ENCODE peak calls at places on chromosomes 16 and 17, in ten cellular contexts. E, F, O, L, A, N, B, Z, P and Y are unnamed samples.

GRCh38 chr17:46765491-46765890 is 53.0 kb downstream of the WNT3 start:
- DNase-seq in E (no peak), F (no peak), O (no peak), L (no peak), A (no peak), N (no peak), B (no peak), Z (no peak), P (no peak), Y (no peak)

GRCh38 chr17:7261377-7262191 is 694 bp downstream of the CLDN7 start:
- DNase-seq in E (no peak), F (no peak), O (no peak), L (no peak), A (peak), N (peak), B (no peak), Z (no peak), P (no peak), Y (no peak)

GRCh38 chr16:57617604-57618111 is 10.8 kb upstream of the ADGRG1 start:
- DNase-seq in E (peak), F (no peak), O (no peak), L (no peak), A (no peak), N (no peak), B (no peak), Z (no peak), P (no peak), Y (no peak)

GRCh38 chr17:55742272-55743102 is 8.4 kb upstream of the PCTP start:
- DNase-seq in E (no peak), F (no peak), O (peak), L (no peak), A (no peak), N (no peak), B (no peak), Z (no peak), P (no peak), Y (no peak)

GRCh38 chr17:18992454-18993130 is 12.0 kb downstream of the FAM83G start:
- DNase-seq in E (no peak), F (no peak), O (peak), L (no peak), A (no peak), N (peak), B (no peak), Z (no peak), P (no peak), Y (no peak)

GRCh38 chr17:72501404-72502110 is 380.7 kb downstream of the SOX9 start:
- DNase-seq in E (no peak), F (no peak), O (no peak), L (no peak), A (no peak), N (no peak), B (no peak), Z (no peak), P (no peak), Y (no peak)

GRCh38 chr17:57294629-57295501 is 38.5 kb downstream of the MSI2 start:
- DNase-seq in E (peak), F (no peak), O (no peak), L (no peak), A (no peak), N (no peak), B (no peak), Z (no peak), P (no peak), Y (peak)

GRCh38 chr16:71917900-71918299 is 22.6 kb downstream of the IST1 start:
- DNase-seq in E (no peak), F (no peak), O (no peak), L (no peak), A (no peak), N (no peak), B (no peak), Z (peak), P (no peak), Y (no peak)

GRCh38 chr17:65243838-65244237 is 106.7 kb downstream of the RGS9 start:
- DNase-seq in E (no peak), F (peak), O (no peak), L (peak), A (no peak), N (no peak), B (peak), Z (peak), P (no peak), Y (no peak)

GRCh38 chr16:17350212-17350611 is 120.5 kb downstream of the XYLT1 start:
- DNase-seq in E (no peak), F (no peak), O (no peak), L (no peak), A (no peak), N (no peak), B (no peak), Z (no peak), P (no peak), Y (no peak)

GRCh38 chr17:74763565-74764387 is 12.4 kb downstream of the NAT9 start:
- DNase-seq in E (peak), F (no peak), O (no peak), L (no peak), A (no peak), N (no peak), B (no peak), Z (no peak), P (no peak), Y (no peak)

GRCh38 chr17:74268554-74268953 is 5.5 kb upstream of the DNAI2 start:
- DNase-seq in E (no peak), F (peak), O (no peak), L (no peak), A (no peak), N (no peak), B (no peak), Z (no peak), P (no peak), Y (no peak)

GRCh38 chr17:55161935-55162555 is 102.7 kb upstream of the HLF start:
- DNase-seq in E (no peak), F (no peak), O (no peak), L (no peak), A (no peak), N (no peak), B (no peak), Z (peak), P (no peak), Y (no peak)

GRCh38 chr17:63096426-63096825 is 130.4 kb downstream of the TANC2 start:
- DNase-seq in E (no peak), F (no peak), O (no peak), L (no peak), A (no peak), N (no peak), B (no peak), Z (peak), P (no peak), Y (no peak)

GRCh38 chr17:59785091-59785799 is 77.8 kb downstream of the VMP1 start:
- DNase-seq in E (peak), F (peak), O (no peak), L (no peak), A (no peak), N (no peak), B (no peak), Z (peak), P (no peak), Y (no peak)

GRCh38 chr17:15999141-15999973 is at the start of the genes TTC19 and ZSWIM7:
- DNase-seq in E (peak), F (peak), O (peak), L (peak), A (peak), N (peak), B (peak), Z (peak), P (peak), Y (peak)

GRCh38 chr17:10357768-10358167 is 15.0 kb downstream of the MYH13 start:
- DNase-seq in E (peak), F (peak), O (peak), L (no peak), A (peak), N (no peak), B (no peak), Z (no peak), P (no peak), Y (no peak)

GRCh38 chr17:83028851-83029250 is 50.6 kb upstream of the METRNL start:
- DNase-seq in E (no peak), F (no peak), O (no peak), L (no peak), A (no peak), N (no peak), B (no peak), Z (no peak), P (no peak), Y (no peak)

GRCh38 chr17:28743243-28744103 is at the start of gene TRAF4:
- DNase-seq in E (peak), F (peak), O (peak), L (peak), A (peak), N (peak), B (peak), Z (peak), P (peak), Y (peak)

GRCh38 chr17:4858068-4858879 is 25.1 kb downstream of the MINK1 start:
- DNase-seq in E (no peak), F (no peak), O (no peak), L (peak), A (peak), N (no peak), B (no peak), Z (peak), P (no peak), Y (no peak)

GRCh38 chr16:50282010-50282538 is 15.7 kb downstream of the ADCY7 start:
- DNase-seq in E (peak), F (no peak), O (peak), L (peak), A (no peak), N (peak), B (peak), Z (peak), P (no peak), Y (no peak)

GRCh38 chr16:72938426-72939164 is 109.3 kb downstream of the ZFHX3 start:
- DNase-seq in E (no peak), F (no peak), O (no peak), L (peak), A (no peak), N (no peak), B (peak), Z (peak), P (peak), Y (no peak)

GRCh38 chr16:69371564-69371963 is 14.2 kb downstream of the TERF2 start:
- DNase-seq in E (no peak), F (no peak), O (peak), L (no peak), A (no peak), N (no peak), B (no peak), Z (no peak), P (no peak), Y (no peak)

GRCh38 chr16:65120811-65121721 is 797 bp downstream of the CDH11 start:
- DNase-seq in E (no peak), F (no peak), O (no peak), L (peak), A (peak), N (no peak), B (no peak), Z (peak), P (peak), Y (no peak)

GRCh38 chr17:19456016-19456927 is 45.2 kb downstream of the RNF112 start:
- DNase-seq in E (no peak), F (no peak), O (no peak), L (no peak), A (no peak), N (no peak), B (no peak), Z (no peak), P (no peak), Y (no peak)

GRCh38 chr17:78133971-78134898 is 3.7 kb downstream of the TMC8 start:
- DNase-seq in E (peak), F (peak), O (peak), L (no peak), A (peak), N (peak), B (no peak), Z (no peak), P (no peak), Y (peak)

GRCh38 chr16:67396775-67397450 is 3.6 kb upstream of the TPPP3 start:
- DNase-seq in E (no peak), F (no peak), O (no peak), L (no peak), A (no peak), N (no peak), B (no peak), Z (no peak), P (no peak), Y (no peak)

GRCh38 chr16:67399218-67399733 is 6.0 kb upstream of the TPPP3 start:
- DNase-seq in E (peak), F (peak), O (peak), L (peak), A (peak), N (peak), B (no peak), Z (no peak), P (peak), Y (no peak)

GRCh38 chr16:67397451-67397801 is 4.1 kb upstream of the TPPP3 start:
- DNase-seq in E (no peak), F (no peak), O (no peak), L (no peak), A (no peak), N (no peak), B (no peak), Z (no peak), P (no peak), Y (no peak)

GRCh38 chr16:67398546-67399217 is 5.4 kb upstream of the TPPP3 start:
- DNase-seq in E (no peak), F (no peak), O (no peak), L (no peak), A (no peak), N (no peak), B (no peak), Z (no peak), P (no peak), Y (no peak)

DNA sequence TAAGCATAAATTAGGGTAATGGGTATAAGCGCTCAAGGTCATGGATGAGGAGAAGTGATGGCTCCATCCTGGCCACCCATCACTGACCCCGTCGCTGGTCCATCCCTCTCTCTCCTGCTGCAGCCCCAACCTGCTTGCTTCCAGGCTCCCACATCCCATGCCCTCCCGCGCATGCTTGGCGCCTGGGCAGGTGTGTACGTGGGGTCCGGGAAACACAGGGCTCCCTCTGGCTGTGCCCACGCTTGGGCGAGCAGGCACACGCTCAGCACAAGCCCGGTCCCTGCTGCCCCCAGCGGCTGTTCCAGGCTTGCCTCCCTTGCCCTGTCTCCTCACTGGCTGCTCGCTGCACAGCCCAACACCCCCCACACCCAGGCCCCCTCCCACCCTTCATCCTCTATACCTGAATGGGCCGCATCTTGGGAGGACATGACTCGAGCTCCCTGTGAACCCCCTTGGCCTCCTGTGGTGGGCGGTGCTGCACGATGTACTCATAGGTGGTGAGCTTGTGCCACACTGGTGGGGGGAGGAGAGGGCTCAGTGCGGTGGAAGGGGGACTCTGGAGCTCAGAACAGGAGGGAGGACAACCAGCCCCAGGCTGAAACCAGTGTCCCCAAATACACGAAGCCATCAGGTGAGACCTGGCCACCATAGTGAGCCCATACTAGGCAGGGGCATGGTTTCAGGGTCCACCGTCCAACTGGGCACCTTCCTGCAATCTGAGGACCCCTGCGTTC is 4.7 kb upstream of the TPPP3 start:
- DNase-seq in E (no peak), F (no peak), O (peak), L (no peak), A (no peak), N (no peak), B (no peak), Z (no peak), P (no peak), Y (no peak)
- TF ChIP-seq CTCF in E (no peak), F (no peak), O (peak), L (no peak), A (no peak), N (no peak), B (no peak), Z (no peak), P (no peak), Y (no peak)

DNA sequence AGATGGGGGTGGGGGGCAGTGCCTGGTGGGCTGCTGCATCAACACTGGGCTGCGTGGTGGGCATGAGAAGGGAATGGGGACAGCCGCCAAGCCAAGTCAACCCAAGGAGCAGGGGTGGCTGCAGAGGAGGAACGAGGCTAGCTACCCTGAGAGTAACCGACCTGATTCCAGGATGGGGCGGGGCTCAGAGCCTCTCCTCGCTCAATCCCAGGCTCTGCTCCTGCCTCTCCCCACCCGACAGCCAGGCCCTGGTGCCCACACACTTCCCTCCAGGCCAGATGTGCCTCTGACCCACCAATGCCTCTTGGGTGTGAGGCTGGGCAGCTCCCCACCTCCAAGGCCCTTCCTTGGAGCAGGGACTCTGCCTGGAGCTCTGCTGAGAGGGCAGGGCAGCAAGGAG is 2.7 kb downstream of the NPTX1 start:
- DNase-seq in E (no peak), F (no peak), O (no peak), L (no peak), A (no peak), N (no peak), B (no peak), Z (no peak), P (no peak), Y (no peak)
- TF ChIP-seq CTCF in E (no peak), F (no peak), O (no peak), L (no peak), A (no peak), N (no peak), B (no peak), Z (no peak), P (no peak), Y (no peak)

GRCh38 chr16:82368041-82368440 is 198.0 kb upstream of the MPHOSPH6 start:
- DNase-seq in E (peak), F (no peak), O (peak), L (peak), A (peak), N (no peak), B (no peak), Z (peak), P (no peak), Y (no peak)

GRCh38 chr16:82366462-82366861 is 196.4 kb upstream of the MPHOSPH6 start:
- DNase-seq in E (no peak), F (no peak), O (no peak), L (no peak), A (no peak), N (no peak), B (no peak), Z (no peak), P (no peak), Y (no peak)

GRCh38 chr16:82364690-82365089 is 194.7 kb upstream of the MPHOSPH6 start:
- DNase-seq in E (no peak), F (no peak), O (no peak), L (no peak), A (no peak), N (no peak), B (no peak), Z (no peak), P (no peak), Y (no peak)

DNA sequence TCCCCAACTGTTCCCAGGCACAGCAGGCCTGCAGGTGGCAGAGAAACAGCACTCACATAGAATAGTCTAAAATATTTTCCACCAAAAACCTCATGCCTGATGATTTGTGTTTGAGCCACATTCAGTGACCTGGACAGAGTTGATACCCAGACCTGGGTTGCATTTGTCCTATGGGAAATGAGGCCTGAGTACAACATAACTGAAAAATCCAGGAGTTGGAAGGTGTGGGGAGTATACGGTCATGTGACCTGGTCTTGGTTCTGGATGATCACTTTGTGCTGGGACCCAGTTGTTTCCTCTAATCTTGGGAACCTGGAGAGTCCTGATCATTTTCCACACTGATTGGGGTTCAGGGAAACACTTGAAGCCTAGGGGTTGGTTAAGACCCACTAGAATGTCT is 200.3 kb upstream of the MPHOSPH6 start:
- DNase-seq in E (no peak), F (no peak), O (no peak), L (no peak), A (no peak), N (no peak), B (no peak), Z (no peak), P (no peak), Y (no peak)
- TF ChIP-seq CTCF in E (no peak), F (no peak), O (no peak), L (no peak), A (no peak), N (no peak), B (no peak), Z (no peak), P (no peak), Y (no peak)

GRCh38 chr17:1516403-1517161 is at the start of gene INPP5K:
- DNase-seq in E (peak), F (peak), O (peak), L (peak), A (peak), N (peak), B (peak), Z (peak), P (peak), Y (peak)
- TF ChIP-seq CTCF in E (no peak), F (no peak), O (no peak), L (peak), A (no peak), N (no peak), B (no peak), Z (no peak), P (peak), Y (no peak)

GRCh38 chr16:77722315-77723107 is at the start of gene NUDT7:
- DNase-seq in E (peak), F (peak), O (peak), L (peak), A (peak), N (peak), B (peak), Z (peak), P (peak), Y (peak)
- TF ChIP-seq CTCF in E (peak), F (no peak), O (peak), L (peak), A (no peak), N (no peak), B (peak), Z (peak), P (peak), Y (peak)

DNA sequence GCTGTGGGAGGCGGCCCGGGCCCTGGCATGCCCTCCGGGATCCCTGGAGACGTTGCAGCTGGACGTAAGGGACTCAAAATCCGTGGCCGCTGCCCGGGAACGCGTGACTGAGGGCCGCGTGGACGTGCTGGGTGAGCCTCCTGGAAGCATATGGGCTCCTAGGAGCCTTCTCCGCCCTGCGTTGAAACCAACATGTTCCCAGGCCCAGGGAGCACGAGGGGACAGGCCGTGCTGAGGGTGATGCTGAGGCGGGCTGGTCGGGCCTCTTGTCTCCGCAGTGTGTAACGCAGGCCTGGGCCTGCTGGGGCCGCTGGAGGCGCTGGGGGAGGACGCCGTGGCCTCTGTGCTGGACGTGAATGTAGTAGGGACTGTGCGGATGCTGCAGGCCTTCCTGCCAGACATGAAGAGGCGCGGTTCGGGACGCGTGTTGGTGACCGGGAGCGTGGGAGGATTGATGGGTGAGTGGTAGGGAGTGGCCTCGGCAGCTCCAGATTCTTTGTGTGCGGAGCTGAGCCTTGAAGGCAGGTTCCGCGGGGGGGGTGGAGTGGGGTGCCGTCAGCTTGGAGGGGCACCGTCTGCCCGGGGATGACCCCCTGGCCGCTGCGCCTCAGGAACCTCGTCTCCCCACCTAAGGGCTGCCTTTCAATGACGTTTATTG is 567 bp downstream of the HSD17B1 start:
- DNase-seq in E (no peak), F (no peak), O (no peak), L (no peak), A (no peak), N (no peak), B (no peak), Z (no peak), P (peak), Y (no peak)
- TF ChIP-seq CTCF in E (no peak), F (no peak), O (no peak), L (no peak), A (no peak), N (no peak), B (no peak), Z (no peak), P (no peak), Y (no peak)